ENCODE peak calls at places on chromosome 6, in seven cellular contexts. Y is stomach, D is GM23338, C is left ventricle myocardium inferior, B is neural crest cell, Z is K562, J is SK-N-SH. H is an unnamed sample.

GRCh38 chr6:1388081-1388926 is 1.1 kb upstream of the FOXF2 start:
- DNase-seq in Y (no peak), D (peak; percentile 51), C (no peak), B (no peak), Z (no peak), J (no peak), H (peak; percentile 43)

GRCh38 chr6:343960-344815 is 47.4 kb upstream of the IRF4 start:
- DNase-seq in Y (no peak), D (no peak), C (no peak), B (no peak), Z (no peak), J (no peak), H (no peak)

GRCh38 chr6:34149831-34150400 is 4.0 kb upstream of the GRM4 start:
- DNase-seq in Y (no peak), D (no peak), C (no peak), B (no peak), Z (no peak), J (peak; percentile 14), H (no peak)

GRCh38 chr6:126337323-126337722 is 2.6 kb upstream of the CENPW start:
- DNase-seq in Y (no peak), D (no peak), C (no peak), B (no peak), Z (no peak), J (no peak), H (no peak)

GRCh38 chr6:5055118-5055517 is 30.0 kb upstream of the PPP1R3G start:
- DNase-seq in Y (no peak), D (no peak), C (no peak), B (no peak), Z (no peak), J (no peak), H (no peak)

GRCh38 chr6:84774174-84775158 is 10.1 kb upstream of the TBX18 start:
- DNase-seq in Y (no peak), D (peak; percentile 86), C (peak; percentile 58), B (peak; percentile 43), Z (peak; percentile 60), J (peak; percentile 79), H (peak; percentile 80)

GRCh38 chr6:158158748-158159147 is 9.3 kb downstream of the SERAC1 start:
- DNase-seq in Y (no peak), D (no peak), C (no peak), B (no peak), Z (no peak), J (no peak), H (no peak)

GRCh38 chr6:87700729-87701675 is 1.0 kb downstream of the AKIRIN2 start:
- DNase-seq in Y (no peak), D (peak; percentile 39), C (peak; percentile 26), B (peak; percentile 39), Z (peak; percentile 87), J (peak; percentile 69), H (peak; percentile 47)

GRCh38 chr6:147699637-147700036 is 191.1 kb downstream of the SAMD5 start:
- DNase-seq in Y (no peak), D (no peak), C (no peak), B (no peak), Z (no peak), J (no peak), H (no peak)

GRCh38 chr6:24864345-24864744 is 65.6 kb upstream of the ARMH2 start:
- DNase-seq in Y (no peak), D (no peak), C (no peak), B (no peak), Z (no peak), J (no peak), H (no peak)

GRCh38 chr6:50706575-50706974 is 6.8 kb upstream of the TFAP2D start:
- DNase-seq in Y (no peak), D (peak; percentile 86), C (no peak), B (no peak), Z (no peak), J (no peak), H (no peak)

GRCh38 chr6:110656492-110656891 is 158.8 kb downstream of the CDK19 start:
- DNase-seq in Y (peak; percentile 70), D (peak; percentile 21), C (no peak), B (no peak), Z (no peak), J (no peak), H (no peak)

GRCh38 chr6:90849686-90850085 is 262.8 kb upstream of the MAP3K7 start:
- DNase-seq in Y (no peak), D (no peak), C (no peak), B (no peak), Z (no peak), J (no peak), H (no peak)

GRCh38 chr6:164107297-164107995 is 692.9 kb downstream of the QKI start:
- DNase-seq in Y (no peak), D (no peak), C (no peak), B (no peak), Z (no peak), J (no peak), H (no peak)

GRCh38 chr6:36957773-36958271 is 3.3 kb downstream of the PI16 start:
- DNase-seq in Y (no peak), D (no peak), C (no peak), B (no peak), Z (no peak), J (no peak), H (no peak)

GRCh38 chr6:24924956-24925355 is 10.8 kb downstream of the RIPOR2 start:
- DNase-seq in Y (peak; percentile 62), D (no peak), C (no peak), B (no peak), Z (no peak), J (no peak), H (no peak)

GRCh38 chr6:39192736-39193135 is 36.5 kb downstream of the KCNK5 start:
- DNase-seq in Y (no peak), D (no peak), C (no peak), B (no peak), Z (no peak), J (no peak), H (no peak)

GRCh38 chr6:20403766-20404640 is 2.3 kb downstream of the E2F3 start:
- DNase-seq in Y (peak; percentile 34), D (peak; percentile 69), C (no peak), B (peak; percentile 55), Z (peak; percentile 81), J (peak; percentile 66), H (no peak)

GRCh38 chr6:106063448-106063850 is 22.7 kb upstream of the PRDM1 start:
- DNase-seq in Y (no peak), D (no peak), C (no peak), B (no peak), Z (no peak), J (no peak), H (no peak)

GRCh38 chr6:166562726-166563125 is 23.8 kb downstream of the RAMACL start:
- DNase-seq in Y (no peak), D (no peak), C (no peak), B (no peak), Z (no peak), J (no peak), H (no peak)

GRCh38 chr6:99093781-99094180 is 146.0 kb upstream of the FBXL4 start:
- DNase-seq in Y (no peak), D (no peak), C (no peak), B (no peak), Z (no peak), J (no peak), H (no peak)

GRCh38 chr6:42281570-42281969 is 63.9 kb upstream of the MRPS10 start:
- DNase-seq in Y (no peak), D (no peak), C (no peak), B (no peak), Z (no peak), J (no peak), H (no peak)

GRCh38 chr6:139109558-139109957 is 25.3 kb upstream of the HECA start:
- DNase-seq in Y (no peak), D (peak; percentile 79), C (no peak), B (no peak), Z (no peak), J (no peak), H (no peak)

GRCh38 chr6:85044336-85044735 is 279.9 kb upstream of the TBX18 start:
- DNase-seq in Y (no peak), D (no peak), C (no peak), B (no peak), Z (no peak), J (no peak), H (no peak)

GRCh38 chr6:20197251-20197650 is 15.0 kb downstream of the MBOAT1 start:
- DNase-seq in Y (no peak), D (peak; percentile 65), C (no peak), B (no peak), Z (no peak), J (peak; percentile 27), H (no peak)

GRCh38 chr6:68695838-68696237 is 60.8 kb downstream of the ADGRB3 start:
- DNase-seq in Y (no peak), D (no peak), C (no peak), B (no peak), Z (peak; percentile 51), J (no peak), H (no peak)

GRCh38 chr6:134632034-134632433 is 314.1 kb upstream of the SGK1 start:
- DNase-seq in Y (no peak), D (no peak), C (no peak), B (no peak), Z (no peak), J (no peak), H (no peak)

GRCh38 chr6:75070244-75070643 is 135.6 kb downstream of the COL12A1 start:
- DNase-seq in Y (no peak), D (no peak), C (no peak), B (no peak), Z (no peak), J (no peak), H (no peak)
- TF ChIP-seq CTCF in Y (no peak), D (peak; percentile 32), C (no peak), B (no peak), Z (no peak), J (no peak), H (no peak)

GRCh38 chr6:33143113-33143760 is 49.0 kb downstream of the COL11A2 start:
- DNase-seq in Y (no peak), D (peak; percentile 65), C (no peak), B (no peak), Z (no peak), J (no peak), H (no peak)
- TF ChIP-seq CTCF in Y (no peak), D (peak; percentile 62), C (no peak), B (peak; percentile 23), Z (peak; percentile 41), J (no peak), H (no peak)

DNA sequence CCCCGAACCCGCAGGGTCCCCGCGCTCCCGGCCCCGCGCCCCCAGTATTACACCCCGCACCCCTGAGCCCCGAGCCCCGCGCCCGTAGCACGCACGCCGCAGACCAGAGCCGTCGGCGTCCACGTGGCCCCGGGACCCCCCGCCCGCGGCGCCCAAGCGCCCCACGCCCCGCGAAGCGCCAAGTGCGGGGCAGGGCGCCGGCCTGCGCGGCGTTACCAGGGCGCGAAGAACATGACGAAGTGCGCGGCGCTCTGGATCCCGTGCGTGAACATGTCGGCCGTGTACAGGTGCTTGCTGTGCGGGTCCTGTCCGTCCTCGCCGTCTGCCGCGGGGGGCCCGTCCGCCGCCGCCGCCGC is 312 bp downstream of the TXNDC5 start:
- DNase-seq in Y (no peak), D (peak; percentile 16), C (no peak), B (peak; percentile 5), Z (no peak), J (no peak), H (no peak)
- TF ChIP-seq CTCF in Y (no peak), D (no peak), C (no peak), B (no peak), Z (no peak), J (no peak), H (no peak)

DNA sequence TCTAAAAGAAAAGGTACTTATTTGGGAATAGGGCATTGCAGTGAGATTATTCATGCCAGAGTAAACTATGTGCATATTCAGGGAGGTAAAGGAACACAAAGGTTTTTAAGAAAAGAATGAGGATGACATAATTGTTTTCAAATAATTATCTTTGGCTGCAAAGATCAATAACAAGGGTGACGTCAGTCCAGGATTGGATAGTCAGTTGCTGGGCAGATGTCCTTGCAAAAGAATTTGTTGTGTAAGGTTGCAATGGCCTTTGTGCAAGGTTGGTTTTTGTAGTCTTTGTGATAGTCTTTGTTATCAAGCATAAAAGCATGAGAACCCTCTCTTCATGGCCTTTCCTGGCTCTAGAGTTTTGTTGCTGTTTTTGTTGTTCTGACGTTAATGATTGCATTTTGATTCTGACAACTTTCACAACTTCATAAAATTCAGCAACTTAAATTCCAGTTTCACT is 17.7 kb downstream of the LOC128125822 start:
- DNase-seq in Y (no peak), D (peak; percentile 53), C (no peak), B (no peak), Z (no peak), J (no peak), H (no peak)
- TF ChIP-seq CTCF in Y (no peak), D (no peak), C (no peak), B (no peak), Z (no peak), J (no peak), H (no peak)